ENCODE peak calls at places on chromosome X, in nine cellular contexts. One of them, this sample, is unnamed.

GRCh38 chrX:136910565-136911040 is 30.1 kb upstream of the RBMX start:
- DNase-seq in stomach: no peak
- DNase-seq in amygdala: no peak
- DNase-seq in CD8-positive, alpha-beta memory T cell: no peak
- DNase-seq in smooth muscle cell of the brain vasculature: no peak
- DNase-seq in naive thymus-derived CD8-positive, alpha-beta T cell: no peak
- DNase-seq in right cardiac atrium: no peak
- DNase-seq in EL: peak
- DNase-seq in IMR-90: peak
- DNase-seq in this sample: no peak

GRCh38 chrX:65476564-65476963 is 58.0 kb downstream of the LAS1L start:
- DNase-seq in stomach: no peak
- DNase-seq in amygdala: no peak
- DNase-seq in CD8-positive, alpha-beta memory T cell: no peak
- DNase-seq in smooth muscle cell of the brain vasculature: no peak
- DNase-seq in naive thymus-derived CD8-positive, alpha-beta T cell: no peak
- DNase-seq in right cardiac atrium: no peak
- DNase-seq in EL: no peak
- DNase-seq in IMR-90: no peak
- DNase-seq in this sample: no peak

GRCh38 chrX:9775930-9776329 is 10.3 kb upstream of the GPR143 start:
- DNase-seq in stomach: no peak
- DNase-seq in amygdala: no peak
- DNase-seq in CD8-positive, alpha-beta memory T cell: no peak
- DNase-seq in smooth muscle cell of the brain vasculature: no peak
- DNase-seq in naive thymus-derived CD8-positive, alpha-beta T cell: no peak
- DNase-seq in right cardiac atrium: no peak
- DNase-seq in EL: no peak
- DNase-seq in IMR-90: no peak
- DNase-seq in this sample: no peak

GRCh38 chrX:18951032-18951431 is 32.9 kb downstream of the PHKA2 start:
- DNase-seq in stomach: no peak
- DNase-seq in amygdala: no peak
- DNase-seq in CD8-positive, alpha-beta memory T cell: no peak
- DNase-seq in smooth muscle cell of the brain vasculature: no peak
- DNase-seq in naive thymus-derived CD8-positive, alpha-beta T cell: no peak
- DNase-seq in right cardiac atrium: no peak
- DNase-seq in EL: no peak
- DNase-seq in IMR-90: no peak
- DNase-seq in this sample: no peak

GRCh38 chrX:39063702-39064101 is 262.4 kb downstream of the MID1IP1 start:
- DNase-seq in stomach: no peak
- DNase-seq in amygdala: no peak
- DNase-seq in CD8-positive, alpha-beta memory T cell: no peak
- DNase-seq in smooth muscle cell of the brain vasculature: no peak
- DNase-seq in naive thymus-derived CD8-positive, alpha-beta T cell: no peak
- DNase-seq in right cardiac atrium: no peak
- DNase-seq in EL: no peak
- DNase-seq in IMR-90: no peak
- DNase-seq in this sample: no peak

GRCh38 chrX:106608016-106608415 is 3.8 kb upstream of the RADX start:
- DNase-seq in stomach: no peak
- DNase-seq in amygdala: no peak
- DNase-seq in CD8-positive, alpha-beta memory T cell: peak
- DNase-seq in smooth muscle cell of the brain vasculature: no peak
- DNase-seq in naive thymus-derived CD8-positive, alpha-beta T cell: peak
- DNase-seq in right cardiac atrium: no peak
- DNase-seq in EL: no peak
- DNase-seq in IMR-90: no peak
- DNase-seq in this sample: no peak

GRCh38 chrX:122220644-122221373 is 963.3 kb upstream of the GRIA3 start:
- DNase-seq in stomach: no peak
- DNase-seq in amygdala: no peak
- DNase-seq in CD8-positive, alpha-beta memory T cell: no peak
- DNase-seq in smooth muscle cell of the brain vasculature: no peak
- DNase-seq in naive thymus-derived CD8-positive, alpha-beta T cell: no peak
- DNase-seq in right cardiac atrium: no peak
- DNase-seq in EL: no peak
- DNase-seq in IMR-90: no peak
- DNase-seq in this sample: no peak

GRCh38 chrX:129836827-129837226 is 6.9 kb downstream of the ZDHHC9 start:
- DNase-seq in stomach: no peak
- DNase-seq in amygdala: no peak
- DNase-seq in CD8-positive, alpha-beta memory T cell: no peak
- DNase-seq in smooth muscle cell of the brain vasculature: no peak
- DNase-seq in naive thymus-derived CD8-positive, alpha-beta T cell: no peak
- DNase-seq in right cardiac atrium: no peak
- DNase-seq in EL: no peak
- DNase-seq in IMR-90: no peak
- DNase-seq in this sample: no peak

GRCh38 chrX:37423864-37424569 is 74.9 kb downstream of the PRRG1 start:
- DNase-seq in stomach: no peak
- DNase-seq in amygdala: no peak
- DNase-seq in CD8-positive, alpha-beta memory T cell: no peak
- DNase-seq in smooth muscle cell of the brain vasculature: no peak
- DNase-seq in naive thymus-derived CD8-positive, alpha-beta T cell: no peak
- DNase-seq in right cardiac atrium: no peak
- DNase-seq in EL: peak
- DNase-seq in IMR-90: peak
- DNase-seq in this sample: no peak

GRCh38 chrX:106481341-106481740 is 130.4 kb upstream of the RADX start:
- DNase-seq in stomach: peak
- DNase-seq in amygdala: peak
- DNase-seq in CD8-positive, alpha-beta memory T cell: no peak
- DNase-seq in smooth muscle cell of the brain vasculature: no peak
- DNase-seq in naive thymus-derived CD8-positive, alpha-beta T cell: no peak
- DNase-seq in right cardiac atrium: no peak
- DNase-seq in EL: peak
- DNase-seq in IMR-90: peak
- DNase-seq in this sample: peak

GRCh38 chrX:97119474-97120109 is 235.9 kb downstream of the RPA4 start:
- DNase-seq in stomach: no peak
- DNase-seq in amygdala: no peak
- DNase-seq in CD8-positive, alpha-beta memory T cell: no peak
- DNase-seq in smooth muscle cell of the brain vasculature: no peak
- DNase-seq in naive thymus-derived CD8-positive, alpha-beta T cell: no peak
- DNase-seq in right cardiac atrium: no peak
- DNase-seq in EL: no peak
- DNase-seq in IMR-90: no peak
- DNase-seq in this sample: no peak

GRCh38 chrX:139831017-139831416 is 101.8 kb downstream of the ATP11C start:
- DNase-seq in stomach: no peak
- DNase-seq in amygdala: no peak
- DNase-seq in CD8-positive, alpha-beta memory T cell: no peak
- DNase-seq in smooth muscle cell of the brain vasculature: no peak
- DNase-seq in naive thymus-derived CD8-positive, alpha-beta T cell: no peak
- DNase-seq in right cardiac atrium: no peak
- DNase-seq in EL: no peak
- DNase-seq in IMR-90: no peak
- DNase-seq in this sample: no peak

GRCh38 chrX:11187001-11187400 is 75.9 kb downstream of the HCCS start:
- DNase-seq in stomach: no peak
- DNase-seq in amygdala: no peak
- DNase-seq in CD8-positive, alpha-beta memory T cell: no peak
- DNase-seq in smooth muscle cell of the brain vasculature: no peak
- DNase-seq in naive thymus-derived CD8-positive, alpha-beta T cell: no peak
- DNase-seq in right cardiac atrium: no peak
- DNase-seq in EL: no peak
- DNase-seq in IMR-90: no peak
- DNase-seq in this sample: no peak

GRCh38 chrX:111568356-111568755 is 56.9 kb downstream of the SERTM2 start:
- DNase-seq in stomach: no peak
- DNase-seq in amygdala: no peak
- DNase-seq in CD8-positive, alpha-beta memory T cell: no peak
- DNase-seq in smooth muscle cell of the brain vasculature: no peak
- DNase-seq in naive thymus-derived CD8-positive, alpha-beta T cell: no peak
- DNase-seq in right cardiac atrium: no peak
- DNase-seq in EL: peak
- DNase-seq in IMR-90: peak
- DNase-seq in this sample: no peak

GRCh38 chrX:53442322-53442631 is 8.1 kb upstream of the HSD17B10 start:
- DNase-seq in stomach: no peak
- DNase-seq in amygdala: no peak
- DNase-seq in CD8-positive, alpha-beta memory T cell: no peak
- DNase-seq in smooth muscle cell of the brain vasculature: no peak
- DNase-seq in naive thymus-derived CD8-positive, alpha-beta T cell: no peak
- DNase-seq in right cardiac atrium: no peak
- DNase-seq in EL: no peak
- DNase-seq in IMR-90: no peak
- DNase-seq in this sample: no peak

GRCh38 chrX:105645667-105646354 is 176.5 kb upstream of the NRK start:
- DNase-seq in stomach: no peak
- DNase-seq in amygdala: no peak
- DNase-seq in CD8-positive, alpha-beta memory T cell: no peak
- DNase-seq in smooth muscle cell of the brain vasculature: no peak
- DNase-seq in naive thymus-derived CD8-positive, alpha-beta T cell: no peak
- DNase-seq in right cardiac atrium: no peak
- DNase-seq in EL: no peak
- DNase-seq in IMR-90: no peak
- DNase-seq in this sample: no peak

GRCh38 chrX:40090050-40090804 is 7.5 kb downstream of the BCOR start:
- DNase-seq in stomach: peak
- DNase-seq in amygdala: no peak
- DNase-seq in CD8-positive, alpha-beta memory T cell: no peak
- DNase-seq in smooth muscle cell of the brain vasculature: no peak
- DNase-seq in naive thymus-derived CD8-positive, alpha-beta T cell: no peak
- DNase-seq in right cardiac atrium: peak
- DNase-seq in EL: peak
- DNase-seq in IMR-90: no peak
- DNase-seq in this sample: peak

GRCh38 chrX:106484233-106484632 is 127.5 kb upstream of the RADX start:
- DNase-seq in stomach: no peak
- DNase-seq in amygdala: no peak
- DNase-seq in CD8-positive, alpha-beta memory T cell: no peak
- DNase-seq in smooth muscle cell of the brain vasculature: no peak
- DNase-seq in naive thymus-derived CD8-positive, alpha-beta T cell: no peak
- DNase-seq in right cardiac atrium: no peak
- DNase-seq in EL: no peak
- DNase-seq in IMR-90: no peak
- DNase-seq in this sample: no peak

This sample was measured in prostate gland.